ENCODE peak calls at places on chromosomes 4 and X, in eight cellular contexts. One of them, this sample, is unnamed.

GRCh38 chrX:56564182-56564885 is 907 bp downstream of the UBQLN2 start:
- DNase-seq in neuronal stem cell: peak
- DNase-seq in RWPE1: peak
- DNase-seq in foreskin keratinocyte: peak
- DNase-seq in kidney: peak
- DNase-seq in effector memory CD4-positive, alpha-beta T cell: no peak
- DNase-seq in suprapubic skin: no peak
- DNase-seq in heart left ventricle: no peak
- DNase-seq in this sample: peak

GRCh38 chrX:75181721-75182120 is 25.6 kb upstream of the ABCB7 start:
- DNase-seq in neuronal stem cell: no peak
- DNase-seq in RWPE1: no peak
- DNase-seq in foreskin keratinocyte: peak
- DNase-seq in kidney: no peak
- DNase-seq in effector memory CD4-positive, alpha-beta T cell: no peak
- DNase-seq in suprapubic skin: no peak
- DNase-seq in heart left ventricle: no peak
- DNase-seq in this sample: no peak

GRCh38 chr4:110231869-110232268 is 33.5 kb upstream of the ELOVL6 start:
- DNase-seq in neuronal stem cell: no peak
- DNase-seq in RWPE1: peak
- DNase-seq in foreskin keratinocyte: peak
- DNase-seq in kidney: no peak
- DNase-seq in effector memory CD4-positive, alpha-beta T cell: no peak
- DNase-seq in suprapubic skin: no peak
- DNase-seq in heart left ventricle: no peak
- DNase-seq in this sample: peak

GRCh38 chrX:630007-630921 is at the start of gene SHOX:
- DNase-seq in neuronal stem cell: no peak
- DNase-seq in RWPE1: no peak
- DNase-seq in foreskin keratinocyte: no peak
- DNase-seq in kidney: no peak
- DNase-seq in effector memory CD4-positive, alpha-beta T cell: no peak
- DNase-seq in suprapubic skin: peak
- DNase-seq in heart left ventricle: no peak
- DNase-seq in this sample: no peak

GRCh38 chrX:1026263-1027015 is 186.0 kb downstream of the CRLF2 start:
- DNase-seq in neuronal stem cell: no peak
- DNase-seq in RWPE1: no peak
- DNase-seq in foreskin keratinocyte: no peak
- DNase-seq in kidney: no peak
- DNase-seq in effector memory CD4-positive, alpha-beta T cell: no peak
- DNase-seq in suprapubic skin: no peak
- DNase-seq in heart left ventricle: no peak
- DNase-seq in this sample: no peak

GRCh38 chrX:71927040-71927439 is 16.4 kb downstream of the NHSL2 start:
- DNase-seq in neuronal stem cell: no peak
- DNase-seq in RWPE1: no peak
- DNase-seq in foreskin keratinocyte: no peak
- DNase-seq in kidney: no peak
- DNase-seq in effector memory CD4-positive, alpha-beta T cell: no peak
- DNase-seq in suprapubic skin: no peak
- DNase-seq in heart left ventricle: no peak
- DNase-seq in this sample: no peak

GRCh38 chr4:107665001-107665400 is 55.0 kb downstream of the PAPSS1 start:
- DNase-seq in neuronal stem cell: no peak
- DNase-seq in RWPE1: no peak
- DNase-seq in foreskin keratinocyte: no peak
- DNase-seq in kidney: no peak
- DNase-seq in effector memory CD4-positive, alpha-beta T cell: no peak
- DNase-seq in suprapubic skin: no peak
- DNase-seq in heart left ventricle: no peak
- DNase-seq in this sample: no peak

GRCh38 chr4:140095694-140096482 is 58.1 kb downstream of the MAML3 start:
- DNase-seq in neuronal stem cell: no peak
- DNase-seq in RWPE1: peak
- DNase-seq in foreskin keratinocyte: peak
- DNase-seq in kidney: no peak
- DNase-seq in effector memory CD4-positive, alpha-beta T cell: no peak
- DNase-seq in suprapubic skin: no peak
- DNase-seq in heart left ventricle: peak
- DNase-seq in this sample: no peak

GRCh38 chr4:105990933-105991332 is 95.7 kb downstream of the NPNT start:
- DNase-seq in neuronal stem cell: no peak
- DNase-seq in RWPE1: peak
- DNase-seq in foreskin keratinocyte: peak
- DNase-seq in kidney: peak
- DNase-seq in effector memory CD4-positive, alpha-beta T cell: no peak
- DNase-seq in suprapubic skin: no peak
- DNase-seq in heart left ventricle: peak
- DNase-seq in this sample: peak

GRCh38 chr4:173009129-173009823 is 159.3 kb upstream of the GALNT7 start:
- DNase-seq in neuronal stem cell: no peak
- DNase-seq in RWPE1: no peak
- DNase-seq in foreskin keratinocyte: no peak
- DNase-seq in kidney: no peak
- DNase-seq in effector memory CD4-positive, alpha-beta T cell: no peak
- DNase-seq in suprapubic skin: no peak
- DNase-seq in heart left ventricle: no peak
- DNase-seq in this sample: no peak

GRCh38 chr4:78645853-78646757 is 94.5 kb downstream of the ANXA3 start:
- DNase-seq in neuronal stem cell: no peak
- DNase-seq in RWPE1: peak
- DNase-seq in foreskin keratinocyte: peak
- DNase-seq in kidney: peak
- DNase-seq in effector memory CD4-positive, alpha-beta T cell: no peak
- DNase-seq in suprapubic skin: peak
- DNase-seq in heart left ventricle: peak
- DNase-seq in this sample: peak

GRCh38 chrX:150648296-150648940 is 44.8 kb upstream of the MTMR1 start:
- DNase-seq in neuronal stem cell: no peak
- DNase-seq in RWPE1: no peak
- DNase-seq in foreskin keratinocyte: no peak
- DNase-seq in kidney: no peak
- DNase-seq in effector memory CD4-positive, alpha-beta T cell: no peak
- DNase-seq in suprapubic skin: no peak
- DNase-seq in heart left ventricle: no peak
- DNase-seq in this sample: no peak

GRCh38 chrX:79081895-79082512 is 62.5 kb upstream of the GPR174 start:
- DNase-seq in neuronal stem cell: peak
- DNase-seq in RWPE1: peak
- DNase-seq in foreskin keratinocyte: peak
- DNase-seq in kidney: no peak
- DNase-seq in effector memory CD4-positive, alpha-beta T cell: no peak
- DNase-seq in suprapubic skin: no peak
- DNase-seq in heart left ventricle: no peak
- DNase-seq in this sample: no peak

GRCh38 chr4:143420227-143420626 is 83.6 kb downstream of the GAB1 start:
- DNase-seq in neuronal stem cell: no peak
- DNase-seq in RWPE1: no peak
- DNase-seq in foreskin keratinocyte: no peak
- DNase-seq in kidney: no peak
- DNase-seq in effector memory CD4-positive, alpha-beta T cell: no peak
- DNase-seq in suprapubic skin: no peak
- DNase-seq in heart left ventricle: no peak
- DNase-seq in this sample: no peak

GRCh38 chrX:137342969-137343368 is 223.0 kb upstream of the ZIC3 start:
- DNase-seq in neuronal stem cell: no peak
- DNase-seq in RWPE1: no peak
- DNase-seq in foreskin keratinocyte: no peak
- DNase-seq in kidney: no peak
- DNase-seq in effector memory CD4-positive, alpha-beta T cell: no peak
- DNase-seq in suprapubic skin: no peak
- DNase-seq in heart left ventricle: no peak
- DNase-seq in this sample: no peak

GRCh38 chr4:40375620-40376019 is 40.5 kb downstream of the CHRNA9 start:
- DNase-seq in neuronal stem cell: no peak
- DNase-seq in RWPE1: no peak
- DNase-seq in foreskin keratinocyte: no peak
- DNase-seq in kidney: no peak
- DNase-seq in effector memory CD4-positive, alpha-beta T cell: no peak
- DNase-seq in suprapubic skin: no peak
- DNase-seq in heart left ventricle: no peak
- DNase-seq in this sample: no peak
- H3K27ac ChIP-seq in neuronal stem cell: no peak
- H3K27ac ChIP-seq in RWPE1: no peak
- H3K27ac ChIP-seq in foreskin keratinocyte: no peak
- H3K27ac ChIP-seq in kidney: no peak
- H3K27ac ChIP-seq in effector memory CD4-positive, alpha-beta T cell: no peak
- H3K27ac ChIP-seq in suprapubic skin: no peak
- H3K27ac ChIP-seq in heart left ventricle: no peak
- H3K27ac ChIP-seq in this sample: no peak

GRCh38 chrX:50483283-50483682 is 12.7 kb upstream of the DGKK start:
- DNase-seq in neuronal stem cell: no peak
- DNase-seq in RWPE1: no peak
- DNase-seq in foreskin keratinocyte: no peak
- DNase-seq in kidney: no peak
- DNase-seq in effector memory CD4-positive, alpha-beta T cell: no peak
- DNase-seq in suprapubic skin: no peak
- DNase-seq in heart left ventricle: no peak
- DNase-seq in this sample: no peak
- H3K27ac ChIP-seq in neuronal stem cell: no peak
- H3K27ac ChIP-seq in RWPE1: no peak
- H3K27ac ChIP-seq in foreskin keratinocyte: no peak
- H3K27ac ChIP-seq in kidney: no peak
- H3K27ac ChIP-seq in effector memory CD4-positive, alpha-beta T cell: no peak
- H3K27ac ChIP-seq in suprapubic skin: no peak
- H3K27ac ChIP-seq in heart left ventricle: no peak
- H3K27ac ChIP-seq in this sample: no peak

GRCh38 chr4:168766537-168767316 is 243.3 kb downstream of the CBR4 start:
- DNase-seq in neuronal stem cell: no peak
- DNase-seq in RWPE1: no peak
- DNase-seq in foreskin keratinocyte: no peak
- DNase-seq in kidney: no peak
- DNase-seq in effector memory CD4-positive, alpha-beta T cell: no peak
- DNase-seq in suprapubic skin: no peak
- DNase-seq in heart left ventricle: no peak
- DNase-seq in this sample: no peak
- H3K27ac ChIP-seq in neuronal stem cell: no peak
- H3K27ac ChIP-seq in RWPE1: peak
- H3K27ac ChIP-seq in foreskin keratinocyte: no peak
- H3K27ac ChIP-seq in kidney: peak
- H3K27ac ChIP-seq in effector memory CD4-positive, alpha-beta T cell: no peak
- H3K27ac ChIP-seq in suprapubic skin: peak
- H3K27ac ChIP-seq in heart left ventricle: peak
- H3K27ac ChIP-seq in this sample: peak

DNA sequence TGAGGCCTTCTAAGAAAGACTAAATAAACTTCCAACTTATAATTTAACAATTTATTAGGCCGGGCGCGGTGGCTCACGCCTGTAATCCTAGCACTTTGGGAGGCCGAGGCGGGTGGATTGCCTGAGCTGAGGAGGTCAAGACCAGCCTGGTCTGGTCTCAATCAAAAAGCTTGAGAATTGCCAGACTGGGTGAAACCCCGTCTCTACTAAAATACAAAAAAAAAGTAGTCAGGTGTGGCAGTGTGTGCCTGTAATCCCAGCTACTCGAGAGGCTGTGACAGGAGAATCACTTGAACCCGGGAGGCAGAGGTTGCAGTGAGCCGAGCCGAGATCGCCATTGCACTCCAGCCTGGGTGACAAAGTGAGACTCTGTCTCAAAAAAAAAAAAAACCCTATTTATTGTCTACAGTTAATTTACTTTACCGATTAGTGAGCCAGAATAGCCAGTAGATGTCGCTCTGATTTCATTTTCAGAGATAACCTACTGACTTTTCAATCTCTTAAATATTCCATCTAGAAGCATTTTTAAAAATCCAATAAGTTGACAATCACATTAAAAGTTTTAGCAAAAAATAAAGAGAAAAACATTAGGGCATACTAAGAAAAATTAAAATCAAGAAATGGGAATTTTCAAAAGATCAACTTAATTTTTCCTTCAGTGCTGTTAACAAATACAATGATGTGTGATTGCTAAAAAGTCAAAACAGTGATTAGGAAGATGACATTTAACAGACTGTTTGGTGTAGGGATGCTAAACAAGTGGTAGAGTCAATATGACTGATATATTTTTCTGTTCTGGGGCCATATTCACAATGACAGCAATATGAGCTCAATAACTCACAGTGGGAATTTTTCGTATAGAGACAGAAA is 4.3 kb upstream of the SHROOM3 start:
- DNase-seq in neuronal stem cell: peak
- DNase-seq in RWPE1: peak
- DNase-seq in foreskin keratinocyte: peak
- DNase-seq in kidney: no peak
- DNase-seq in effector memory CD4-positive, alpha-beta T cell: no peak
- DNase-seq in suprapubic skin: no peak
- DNase-seq in heart left ventricle: no peak
- DNase-seq in this sample: no peak
- H3K27ac ChIP-seq in neuronal stem cell: no peak
- H3K27ac ChIP-seq in RWPE1: no peak
- H3K27ac ChIP-seq in foreskin keratinocyte: no peak
- H3K27ac ChIP-seq in kidney: no peak
- H3K27ac ChIP-seq in effector memory CD4-positive, alpha-beta T cell: no peak
- H3K27ac ChIP-seq in suprapubic skin: no peak
- H3K27ac ChIP-seq in heart left ventricle: no peak
- H3K27ac ChIP-seq in this sample: no peak

GRCh38 chr4:95319169-95319568 is 229.6 kb downstream of the UNC5C start:
- DNase-seq in neuronal stem cell: no peak
- DNase-seq in RWPE1: no peak
- DNase-seq in foreskin keratinocyte: no peak
- DNase-seq in kidney: no peak
- DNase-seq in effector memory CD4-positive, alpha-beta T cell: no peak
- DNase-seq in suprapubic skin: no peak
- DNase-seq in heart left ventricle: no peak
- DNase-seq in this sample: no peak

GRCh38 chr4:95317124-95317820 is 231.5 kb downstream of the UNC5C start:
- DNase-seq in neuronal stem cell: no peak
- DNase-seq in RWPE1: no peak
- DNase-seq in foreskin keratinocyte: no peak
- DNase-seq in kidney: no peak
- DNase-seq in effector memory CD4-positive, alpha-beta T cell: no peak
- DNase-seq in suprapubic skin: no peak
- DNase-seq in heart left ventricle: no peak
- DNase-seq in this sample: no peak

GRCh38 chr4:95318044-95318443 is 230.7 kb downstream of the UNC5C start:
- DNase-seq in neuronal stem cell: no peak
- DNase-seq in RWPE1: no peak
- DNase-seq in foreskin keratinocyte: no peak
- DNase-seq in kidney: no peak
- DNase-seq in effector memory CD4-positive, alpha-beta T cell: no peak
- DNase-seq in suprapubic skin: no peak
- DNase-seq in heart left ventricle: no peak
- DNase-seq in this sample: no peak

GRCh38 chr4:95314573-95314972 is 234.2 kb downstream of the UNC5C start:
- DNase-seq in neuronal stem cell: no peak
- DNase-seq in RWPE1: no peak
- DNase-seq in foreskin keratinocyte: no peak
- DNase-seq in kidney: no peak
- DNase-seq in effector memory CD4-positive, alpha-beta T cell: no peak
- DNase-seq in suprapubic skin: no peak
- DNase-seq in heart left ventricle: no peak
- DNase-seq in this sample: no peak

GRCh38 chr4:95318483-95318882 is 230.3 kb downstream of the UNC5C start:
- DNase-seq in neuronal stem cell: no peak
- DNase-seq in RWPE1: no peak
- DNase-seq in foreskin keratinocyte: no peak
- DNase-seq in kidney: no peak
- DNase-seq in effector memory CD4-positive, alpha-beta T cell: no peak
- DNase-seq in suprapubic skin: no peak
- DNase-seq in heart left ventricle: no peak
- DNase-seq in this sample: no peak
- H3K27ac ChIP-seq in neuronal stem cell: no peak
- H3K27ac ChIP-seq in RWPE1: no peak
- H3K27ac ChIP-seq in foreskin keratinocyte: no peak
- H3K27ac ChIP-seq in kidney: no peak
- H3K27ac ChIP-seq in effector memory CD4-positive, alpha-beta T cell: no peak
- H3K27ac ChIP-seq in suprapubic skin: no peak
- H3K27ac ChIP-seq in heart left ventricle: no peak
- H3K27ac ChIP-seq in this sample: no peak

This sample was measured in epithelial cell of prostate.